ENCODE peak calls at places on chromosomes 11 and 22, in five cellular contexts. D is stimulated activated CD8-positive, alpha-beta memory T cell treated with anti-CD3 and anti-CD28 coated beads, Interleukin-4, amount 100 ng/mL, for 1 hour; A is fibroblast of pulmonary artery; H is activated CD8-positive, alpha-beta memory T cell treated with anti-CD3 and anti-CD28 coated beads for 4 hours; I is ELR. T is an unnamed sample.
A peak's percentile ranks its signal among the peaks of the same experiment; 100 is the strongest.

GRCh38 chr22:24954114-24954463 is 1.6 kb downstream of the KIAA1671 start:
- DNase-seq in D (no peak), A (no peak), H (no peak), I (no peak), T (no peak)

GRCh38 chr11:64796047-64796756 is 6.8 kb downstream of the MAP4K2 start:
- DNase-seq in D (no peak), A (no peak), H (no peak), I (no peak), T (no peak)

GRCh38 chr22:27269751-27270586 is 531.6 kb downstream of the MN1 start:
- DNase-seq in D (no peak), A (no peak), H (no peak), I (no peak), T (no peak)

GRCh38 chr11:116948375-116948774 is 111.0 kb upstream of the APOA1 start:
- DNase-seq in D (no peak), A (peak; percentile 48), H (no peak), I (peak; percentile 70), T (no peak)

GRCh38 chr11:59773082-59773438 is 17.9 kb downstream of the STX3 start:
- DNase-seq in D (no peak), A (no peak), H (no peak), I (no peak), T (no peak)

GRCh38 chr11:69447786-69448185 is 33.7 kb upstream of the LINC01488 start:
- DNase-seq in D (no peak), A (no peak), H (no peak), I (peak; percentile 55), T (no peak)

GRCh38 chr22:30308518-30309230 is 18.1 kb downstream of the TBC1D10A start:
- DNase-seq in D (no peak), A (no peak), H (no peak), I (peak; percentile 18), T (no peak)

GRCh38 chr11:17197431-17197898 is 10.3 kb downstream of the PIK3C2A start:
- DNase-seq in D (no peak), A (peak; percentile 11), H (no peak), I (peak; percentile 71), T (no peak)

GRCh38 chr11:8109675-8110074 is 28.7 kb downstream of the TUB start:
- DNase-seq in D (no peak), A (no peak), H (no peak), I (no peak), T (no peak)

GRCh38 chr11:117220568-117220967 is 11.3 kb downstream of the PCSK7 start:
- DNase-seq in D (no peak), A (peak; percentile 45), H (no peak), I (no peak), T (no peak)

GRCh38 chr11:107040447-107041444 is 22.5 kb upstream of the GUCY1A2 start:
- DNase-seq in D (no peak), A (peak; percentile 77), H (no peak), I (peak; percentile 88), T (no peak)

GRCh38 chr11:17275376-17276235 is 933 bp upstream of the NUCB2 start:
- DNase-seq in D (no peak), A (no peak), H (no peak), I (peak; percentile 37), T (no peak)

GRCh38 chr11:86167499-86168161 is 76.9 kb upstream of the EED start:
- DNase-seq in D (no peak), A (peak; percentile 73), H (no peak), I (no peak), T (no peak)

GRCh38 chr11:74815966-74816365 is 67.3 kb downstream of the RNF169 start:
- DNase-seq in D (no peak), A (peak; percentile 50), H (no peak), I (no peak), T (no peak)

GRCh38 chr11:75152651-75153553 is 2.0 kb downstream of the SLCO2B1 start:
- DNase-seq in D (no peak), A (no peak), H (no peak), I (no peak), T (no peak)

GRCh38 chr22:26170795-26171194 is 1.5 kb downstream of the SEZ6L start:
- DNase-seq in D (no peak), A (no peak), H (no peak), I (no peak), T (no peak)

T was measured in central memory CD8-positive, alpha-beta T cell.